ENCODE peak calls at places on chromosome 10, in ten cellular contexts. Y, O, J, C, Z, V, F, H, D and P are unnamed samples.

GRCh38 chr10:47361293-47361692 is 13.1 kb downstream of the RBP3 start:
- DNase-seq in D (no peak), Z (no peak), F (peak), C (no peak), V (no peak), H (peak), J (no peak), Y (no peak), O (peak), P (no peak)

GRCh38 chr10:20598590-20598989 is 298.5 kb downstream of the NEBL start:
- DNase-seq in Z (no peak), Y (no peak), O (peak), D (peak), V (no peak), F (no peak), J (peak), C (no peak), H (no peak), P (no peak)

GRCh38 chr10:89295597-89295996 is 6.2 kb upstream of the IFIT2 start:
- DNase-seq in J (no peak), C (peak), O (peak), H (no peak), Y (no peak), V (no peak), F (no peak), Z (no peak), D (no peak), P (no peak)

GRCh38 chr10:107423903-107424302 is 259.4 kb upstream of the SORCS1 start:
- DNase-seq in J (no peak), F (no peak), V (no peak), Y (no peak), O (no peak), D (no peak), H (peak), Z (no peak), C (no peak), P (no peak)

GRCh38 chr10:47206449-47207279 is 93.3 kb upstream of the GDF10 start:
- DNase-seq in D (no peak), O (no peak), Z (no peak), H (no peak), V (no peak), Y (no peak), F (no peak), J (no peak), C (no peak), P (no peak)

GRCh38 chr10:62380002-62380401 is 5.8 kb downstream of the ZNF365 start:
- DNase-seq in H (no peak), C (no peak), J (no peak), V (no peak), F (no peak), Z (no peak), Y (no peak), O (peak), D (no peak), P (peak)

GRCh38 chr10:30676319-30676718 is 46.8 kb upstream of the LYZL2 start:
- DNase-seq in Z (no peak), V (no peak), H (no peak), Y (no peak), J (no peak), O (no peak), C (no peak), D (no peak), F (no peak), P (no peak)

GRCh38 chr10:98316661-98317060 is 48.7 kb upstream of the LOXL4 start:
- DNase-seq in Y (no peak), V (no peak), C (no peak), D (no peak), H (peak), Z (no peak), F (no peak), O (no peak), J (no peak), P (no peak)

GRCh38 chr10:71756441-71757191 is 16.7 kb downstream of the VSIR start:
- DNase-seq in O (no peak), F (no peak), J (no peak), V (no peak), H (no peak), Z (no peak), Y (no peak), D (no peak), C (peak), P (no peak)